ENCODE peak calls at places on chromosomes 7 and 10, in ten cellular contexts. One of them, this sample, is unnamed.

GRCh38 chr7:74396993-74397392 is 56.7 kb upstream of the GTF2IRD1 start:
- DNase-seq in upper lobe of right lung: no peak
- DNase-seq in heart left ventricle: no peak
- DNase-seq in mesenchymal stem cell: no peak
- DNase-seq in naive thymus-derived CD4-positive, alpha-beta T cell: no peak
- DNase-seq in left ventricle myocardium inferior: no peak
- DNase-seq in ascending aorta: no peak
- DNase-seq in cardiac muscle cell: no peak
- DNase-seq in tibial artery: no peak
- DNase-seq in fibroblast of lung: no peak
- DNase-seq in this sample: no peak

GRCh38 chr10:132922872-132923271 is 19.5 kb downstream of the CFAP46 start:
- DNase-seq in upper lobe of right lung: no peak
- DNase-seq in heart left ventricle: no peak
- DNase-seq in mesenchymal stem cell: no peak
- DNase-seq in naive thymus-derived CD4-positive, alpha-beta T cell: no peak
- DNase-seq in left ventricle myocardium inferior: no peak
- DNase-seq in ascending aorta: no peak
- DNase-seq in cardiac muscle cell: no peak
- DNase-seq in tibial artery: no peak
- DNase-seq in fibroblast of lung: no peak
- DNase-seq in this sample: no peak

GRCh38 chr10:118800920-118801319 is 46.1 kb upstream of the CACUL1 start:
- DNase-seq in upper lobe of right lung: peak; percentile 58
- DNase-seq in heart left ventricle: peak; percentile 40
- DNase-seq in mesenchymal stem cell: no peak
- DNase-seq in naive thymus-derived CD4-positive, alpha-beta T cell: no peak
- DNase-seq in left ventricle myocardium inferior: no peak
- DNase-seq in ascending aorta: no peak
- DNase-seq in cardiac muscle cell: peak; percentile 9
- DNase-seq in tibial artery: peak; percentile 55
- DNase-seq in fibroblast of lung: no peak
- DNase-seq in this sample: no peak

GRCh38 chr10:31404640-31405039 is 85.6 kb downstream of the ZEB1 start:
- DNase-seq in upper lobe of right lung: no peak
- DNase-seq in heart left ventricle: peak; percentile 27
- DNase-seq in mesenchymal stem cell: peak; percentile 50
- DNase-seq in naive thymus-derived CD4-positive, alpha-beta T cell: no peak
- DNase-seq in left ventricle myocardium inferior: no peak
- DNase-seq in ascending aorta: no peak
- DNase-seq in cardiac muscle cell: peak; percentile 76
- DNase-seq in tibial artery: no peak
- DNase-seq in fibroblast of lung: peak; percentile 59
- DNase-seq in this sample: no peak

GRCh38 chr7:134778941-134779740 is at the start of gene CALD1:
- DNase-seq in upper lobe of right lung: no peak
- DNase-seq in heart left ventricle: peak; percentile 81
- DNase-seq in mesenchymal stem cell: peak; percentile 96
- DNase-seq in naive thymus-derived CD4-positive, alpha-beta T cell: no peak
- DNase-seq in left ventricle myocardium inferior: peak; percentile 74
- DNase-seq in ascending aorta: peak; percentile 74
- DNase-seq in cardiac muscle cell: peak; percentile 90
- DNase-seq in tibial artery: peak; percentile 88
- DNase-seq in fibroblast of lung: peak; percentile 100
- DNase-seq in this sample: no peak

GRCh38 chr7:22607180-22607579 is 107.2 kb upstream of the STEAP1B start:
- DNase-seq in upper lobe of right lung: no peak
- DNase-seq in heart left ventricle: no peak
- DNase-seq in mesenchymal stem cell: peak; percentile 72
- DNase-seq in naive thymus-derived CD4-positive, alpha-beta T cell: no peak
- DNase-seq in left ventricle myocardium inferior: no peak
- DNase-seq in ascending aorta: no peak
- DNase-seq in cardiac muscle cell: no peak
- DNase-seq in tibial artery: no peak
- DNase-seq in fibroblast of lung: no peak
- DNase-seq in this sample: no peak

GRCh38 chr7:139617074-139617473 is 93.6 kb downstream of the CLEC2L start:
- DNase-seq in upper lobe of right lung: no peak
- DNase-seq in heart left ventricle: no peak
- DNase-seq in mesenchymal stem cell: no peak
- DNase-seq in naive thymus-derived CD4-positive, alpha-beta T cell: no peak
- DNase-seq in left ventricle myocardium inferior: no peak
- DNase-seq in ascending aorta: no peak
- DNase-seq in cardiac muscle cell: no peak
- DNase-seq in tibial artery: no peak
- DNase-seq in fibroblast of lung: no peak
- DNase-seq in this sample: no peak

GRCh38 chr7:76048668-76048988 is 722 bp downstream of the MDH2 start:
- DNase-seq in upper lobe of right lung: peak; percentile 76
- DNase-seq in heart left ventricle: no peak
- DNase-seq in mesenchymal stem cell: no peak
- DNase-seq in naive thymus-derived CD4-positive, alpha-beta T cell: no peak
- DNase-seq in left ventricle myocardium inferior: no peak
- DNase-seq in ascending aorta: no peak
- DNase-seq in cardiac muscle cell: peak; percentile 75
- DNase-seq in tibial artery: no peak
- DNase-seq in fibroblast of lung: no peak
- DNase-seq in this sample: no peak

GRCh38 chr7:71239517-71239916 is 107.6 kb downstream of the GALNT17 start:
- DNase-seq in upper lobe of right lung: no peak
- DNase-seq in heart left ventricle: peak; percentile 25
- DNase-seq in mesenchymal stem cell: no peak
- DNase-seq in naive thymus-derived CD4-positive, alpha-beta T cell: no peak
- DNase-seq in left ventricle myocardium inferior: no peak
- DNase-seq in ascending aorta: no peak
- DNase-seq in cardiac muscle cell: peak; percentile 64
- DNase-seq in tibial artery: no peak
- DNase-seq in fibroblast of lung: no peak
- DNase-seq in this sample: no peak

GRCh38 chr7:24595671-24596418 is 22.6 kb downstream of the PALS2 start:
- DNase-seq in upper lobe of right lung: no peak
- DNase-seq in heart left ventricle: no peak
- DNase-seq in mesenchymal stem cell: no peak
- DNase-seq in naive thymus-derived CD4-positive, alpha-beta T cell: no peak
- DNase-seq in left ventricle myocardium inferior: no peak
- DNase-seq in ascending aorta: no peak
- DNase-seq in cardiac muscle cell: no peak
- DNase-seq in tibial artery: no peak
- DNase-seq in fibroblast of lung: no peak
- DNase-seq in this sample: no peak

GRCh38 chr10:76885815-76886214 is 751.8 kb downstream of the KCNMA1 start:
- DNase-seq in upper lobe of right lung: no peak
- DNase-seq in heart left ventricle: peak; percentile 26
- DNase-seq in mesenchymal stem cell: no peak
- DNase-seq in naive thymus-derived CD4-positive, alpha-beta T cell: no peak
- DNase-seq in left ventricle myocardium inferior: peak; percentile 26
- DNase-seq in ascending aorta: no peak
- DNase-seq in cardiac muscle cell: no peak
- DNase-seq in tibial artery: no peak
- DNase-seq in fibroblast of lung: peak; percentile 14
- DNase-seq in this sample: no peak

GRCh38 chr7:241513-241912 is 48.5 kb upstream of the FOXL3 start:
- DNase-seq in upper lobe of right lung: no peak
- DNase-seq in heart left ventricle: no peak
- DNase-seq in mesenchymal stem cell: no peak
- DNase-seq in naive thymus-derived CD4-positive, alpha-beta T cell: no peak
- DNase-seq in left ventricle myocardium inferior: no peak
- DNase-seq in ascending aorta: no peak
- DNase-seq in cardiac muscle cell: no peak
- DNase-seq in tibial artery: no peak
- DNase-seq in fibroblast of lung: no peak
- DNase-seq in this sample: no peak

GRCh38 chr7:79412915-79413314 is 40.6 kb downstream of the MAGI2 start:
- DNase-seq in upper lobe of right lung: no peak
- DNase-seq in heart left ventricle: no peak
- DNase-seq in mesenchymal stem cell: no peak
- DNase-seq in naive thymus-derived CD4-positive, alpha-beta T cell: no peak
- DNase-seq in left ventricle myocardium inferior: no peak
- DNase-seq in ascending aorta: no peak
- DNase-seq in cardiac muscle cell: no peak
- DNase-seq in tibial artery: no peak
- DNase-seq in fibroblast of lung: no peak
- DNase-seq in this sample: no peak

GRCh38 chr7:871900-872537 is 4.3 kb upstream of the GET4 start:
- DNase-seq in upper lobe of right lung: no peak
- DNase-seq in heart left ventricle: no peak
- DNase-seq in mesenchymal stem cell: no peak
- DNase-seq in naive thymus-derived CD4-positive, alpha-beta T cell: no peak
- DNase-seq in left ventricle myocardium inferior: no peak
- DNase-seq in ascending aorta: no peak
- DNase-seq in cardiac muscle cell: no peak
- DNase-seq in tibial artery: no peak
- DNase-seq in fibroblast of lung: no peak
- DNase-seq in this sample: no peak

GRCh38 chr7:158751743-158752142 is 47.1 kb upstream of the NCAPG2 start:
- DNase-seq in upper lobe of right lung: no peak
- DNase-seq in heart left ventricle: no peak
- DNase-seq in mesenchymal stem cell: no peak
- DNase-seq in naive thymus-derived CD4-positive, alpha-beta T cell: no peak
- DNase-seq in left ventricle myocardium inferior: no peak
- DNase-seq in ascending aorta: no peak
- DNase-seq in cardiac muscle cell: no peak
- DNase-seq in tibial artery: no peak
- DNase-seq in fibroblast of lung: no peak
- DNase-seq in this sample: no peak
- H3K36me3 ChIP-seq in upper lobe of right lung: peaks cover 64% of the 10 kb centered on the region
- H3K36me3 ChIP-seq in heart left ventricle: peaks cover 98% of the 10 kb centered on the region
- H3K36me3 ChIP-seq in mesenchymal stem cell: peaks cover 88% of the 10 kb centered on the region
- H3K36me3 ChIP-seq in naive thymus-derived CD4-positive, alpha-beta T cell: peaks cover 4% of the 10 kb centered on the region
- H3K36me3 ChIP-seq in left ventricle myocardium inferior: peaks cover 75% of the 10 kb centered on the region
- H3K36me3 ChIP-seq in ascending aorta: peaks cover 72% of the 10 kb centered on the region
- H3K36me3 ChIP-seq in cardiac muscle cell: peaks cover 11% of the 10 kb centered on the region
- H3K36me3 ChIP-seq in tibial artery: peaks cover 55% of the 10 kb centered on the region
- H3K36me3 ChIP-seq in fibroblast of lung: no peaks in the 10 kb centered on the region
- H3K36me3 ChIP-seq in this sample: peaks cover 22% of the 10 kb centered on the region

GRCh38 chr10:73264423-73264822 is 12.0 kb upstream of the MRPS16 start:
- DNase-seq in upper lobe of right lung: no peak
- DNase-seq in heart left ventricle: no peak
- DNase-seq in mesenchymal stem cell: no peak
- DNase-seq in naive thymus-derived CD4-positive, alpha-beta T cell: no peak
- DNase-seq in left ventricle myocardium inferior: no peak
- DNase-seq in ascending aorta: no peak
- DNase-seq in cardiac muscle cell: no peak
- DNase-seq in tibial artery: no peak
- DNase-seq in fibroblast of lung: no peak
- DNase-seq in this sample: no peak

GRCh38 chr10:73263948-73264347 is 11.5 kb upstream of the MRPS16 start:
- DNase-seq in upper lobe of right lung: no peak
- DNase-seq in heart left ventricle: no peak
- DNase-seq in mesenchymal stem cell: peak; percentile 26
- DNase-seq in naive thymus-derived CD4-positive, alpha-beta T cell: no peak
- DNase-seq in left ventricle myocardium inferior: no peak
- DNase-seq in ascending aorta: no peak
- DNase-seq in cardiac muscle cell: no peak
- DNase-seq in tibial artery: no peak
- DNase-seq in fibroblast of lung: peak; percentile 19
- DNase-seq in this sample: no peak

GRCh38 chr10:73262105-73262730 is 9.8 kb upstream of the MRPS16 start:
- DNase-seq in upper lobe of right lung: no peak
- DNase-seq in heart left ventricle: no peak
- DNase-seq in mesenchymal stem cell: peak; percentile 54
- DNase-seq in naive thymus-derived CD4-positive, alpha-beta T cell: no peak
- DNase-seq in left ventricle myocardium inferior: no peak
- DNase-seq in ascending aorta: no peak
- DNase-seq in cardiac muscle cell: no peak
- DNase-seq in tibial artery: no peak
- DNase-seq in fibroblast of lung: peak; percentile 86
- DNase-seq in this sample: no peak

GRCh38 chr10:73261362-73261995 is 9.0 kb upstream of the MRPS16 start:
- DNase-seq in upper lobe of right lung: no peak
- DNase-seq in heart left ventricle: no peak
- DNase-seq in mesenchymal stem cell: no peak
- DNase-seq in naive thymus-derived CD4-positive, alpha-beta T cell: no peak
- DNase-seq in left ventricle myocardium inferior: no peak
- DNase-seq in ascending aorta: no peak
- DNase-seq in cardiac muscle cell: no peak
- DNase-seq in tibial artery: no peak
- DNase-seq in fibroblast of lung: no peak
- DNase-seq in this sample: no peak

GRCh38 chr10:73262880-73263279 is 10.4 kb upstream of the MRPS16 start:
- DNase-seq in upper lobe of right lung: no peak
- DNase-seq in heart left ventricle: no peak
- DNase-seq in mesenchymal stem cell: no peak
- DNase-seq in naive thymus-derived CD4-positive, alpha-beta T cell: no peak
- DNase-seq in left ventricle myocardium inferior: no peak
- DNase-seq in ascending aorta: no peak
- DNase-seq in cardiac muscle cell: no peak
- DNase-seq in tibial artery: no peak
- DNase-seq in fibroblast of lung: no peak
- DNase-seq in this sample: no peak
- H3K27ac ChIP-seq in upper lobe of right lung: no peak overlapping the region
- H3K27ac ChIP-seq in heart left ventricle: no peak overlapping the region
- H3K27ac ChIP-seq in mesenchymal stem cell: no peak overlapping the region
- H3K27ac ChIP-seq in naive thymus-derived CD4-positive, alpha-beta T cell: no peak overlapping the region
- H3K27ac ChIP-seq in left ventricle myocardium inferior: no peak overlapping the region
- H3K27ac ChIP-seq in ascending aorta: no peak overlapping the region
- H3K27ac ChIP-seq in cardiac muscle cell: no peak overlapping the region
- H3K27ac ChIP-seq in tibial artery: no peak overlapping the region
- H3K27ac ChIP-seq in fibroblast of lung: no peak overlapping the region
- H3K27ac ChIP-seq in this sample: no peak overlapping the region

GRCh38 chr7:52309631-52310030 is 725.8 kb upstream of the POM121L12 start:
- DNase-seq in upper lobe of right lung: no peak
- DNase-seq in heart left ventricle: no peak
- DNase-seq in mesenchymal stem cell: no peak
- DNase-seq in naive thymus-derived CD4-positive, alpha-beta T cell: no peak
- DNase-seq in left ventricle myocardium inferior: no peak
- DNase-seq in ascending aorta: no peak
- DNase-seq in cardiac muscle cell: no peak
- DNase-seq in tibial artery: no peak
- DNase-seq in fibroblast of lung: no peak
- DNase-seq in this sample: no peak

GRCh38 chr7:52311886-52312285 is 723.5 kb upstream of the POM121L12 start:
- DNase-seq in upper lobe of right lung: no peak
- DNase-seq in heart left ventricle: no peak
- DNase-seq in mesenchymal stem cell: no peak
- DNase-seq in naive thymus-derived CD4-positive, alpha-beta T cell: no peak
- DNase-seq in left ventricle myocardium inferior: no peak
- DNase-seq in ascending aorta: no peak
- DNase-seq in cardiac muscle cell: no peak
- DNase-seq in tibial artery: no peak
- DNase-seq in fibroblast of lung: no peak
- DNase-seq in this sample: no peak
- H3K4me3 ChIP-seq in upper lobe of right lung: no peak overlapping the region
- H3K4me3 ChIP-seq in heart left ventricle: no peak overlapping the region
- H3K4me3 ChIP-seq in mesenchymal stem cell: no peak overlapping the region
- H3K4me3 ChIP-seq in naive thymus-derived CD4-positive, alpha-beta T cell: no peak overlapping the region
- H3K4me3 ChIP-seq in left ventricle myocardium inferior: no peak overlapping the region
- H3K4me3 ChIP-seq in ascending aorta: no peak overlapping the region
- H3K4me3 ChIP-seq in cardiac muscle cell: no peak overlapping the region
- H3K4me3 ChIP-seq in tibial artery: no peak overlapping the region
- H3K4me3 ChIP-seq in fibroblast of lung: no peak overlapping the region
- H3K4me3 ChIP-seq in this sample: no peak overlapping the region

DNA sequence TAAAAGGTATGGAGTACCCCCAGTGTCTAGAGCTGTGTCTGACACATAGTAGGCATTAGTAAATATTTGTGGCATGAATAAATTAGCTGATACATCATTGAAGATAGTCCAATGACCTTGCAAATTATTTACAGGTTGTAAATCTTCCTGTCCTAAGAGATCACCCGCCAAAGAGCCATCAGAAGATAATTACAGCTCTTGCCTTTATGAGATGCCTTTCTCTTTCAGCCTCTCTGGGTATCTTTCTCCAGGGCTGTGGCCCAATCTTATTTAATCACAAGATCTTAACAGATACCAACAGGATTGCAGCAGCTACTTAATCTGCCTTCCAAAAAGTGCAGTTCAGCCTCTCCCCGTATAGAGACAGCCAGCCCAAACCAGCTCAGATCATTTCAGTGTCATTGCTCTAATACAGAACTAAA is 41.5 kb downstream of the MYOF start:
- DNase-seq in upper lobe of right lung: no peak
- DNase-seq in heart left ventricle: no peak
- DNase-seq in mesenchymal stem cell: peak; percentile 50
- DNase-seq in naive thymus-derived CD4-positive, alpha-beta T cell: no peak
- DNase-seq in left ventricle myocardium inferior: no peak
- DNase-seq in ascending aorta: no peak
- DNase-seq in cardiac muscle cell: no peak
- DNase-seq in tibial artery: no peak
- DNase-seq in fibroblast of lung: peak; percentile 51
- DNase-seq in this sample: no peak
- H3K36me3 ChIP-seq in upper lobe of right lung: no peaks in the 10 kb centered on the region
- H3K36me3 ChIP-seq in heart left ventricle: no peaks in the 10 kb centered on the region
- H3K36me3 ChIP-seq in mesenchymal stem cell: peaks cover 51% of the 10 kb centered on the region
- H3K36me3 ChIP-seq in naive thymus-derived CD4-positive, alpha-beta T cell: no peaks in the 10 kb centered on the region
- H3K36me3 ChIP-seq in left ventricle myocardium inferior: no peaks in the 10 kb centered on the region
- H3K36me3 ChIP-seq in ascending aorta: peaks cover 9% of the 10 kb centered on the region
- H3K36me3 ChIP-seq in cardiac muscle cell: no peaks in the 10 kb centered on the region
- H3K36me3 ChIP-seq in tibial artery: peaks cover 6% of the 10 kb centered on the region
- H3K36me3 ChIP-seq in fibroblast of lung: peaks cover 12% of the 10 kb centered on the region
- H3K36me3 ChIP-seq in this sample: no peaks in the 10 kb centered on the region